ENCODE peak calls at places on chromosomes 13 and 19, in four cellular contexts. M is GM06990, O is ovary, C is osteocyte. H is an unnamed sample.

GRCh38 chr19:30325657-30326056 is 46.5 kb upstream of the ZNF536 start:
- DNase-seq in M (no peak), O (no peak), C (peak; percentile 73), H (no peak)

GRCh38 chr13:20714161-20714560 is 10.7 kb downstream of the IL17D start:
- DNase-seq in M (no peak), O (no peak), C (no peak), H (no peak)

GRCh38 chr13:36125841-36126240 is 5.3 kb downstream of the DCLK1 start:
- DNase-seq in M (no peak), O (no peak), C (no peak), H (no peak)

GRCh38 chr19:11745871-11746270 is 7.1 kb upstream of the ZNF823 start:
- DNase-seq in M (no peak), O (no peak), C (no peak), H (no peak)

GRCh38 chr13:21399741-21400140 is 59.4 kb downstream of the ZDHHC20 start:
- DNase-seq in M (no peak), O (no peak), C (no peak), H (no peak)

GRCh38 chr19:4288091-4288777 is 9.2 kb downstream of the SHD start:
- DNase-seq in M (no peak), O (no peak), C (no peak), H (no peak)

GRCh38 chr13:30338331-30338851 is 31.0 kb upstream of the KATNAL1 start:
- DNase-seq in M (no peak), O (no peak), C (peak; percentile 56), H (no peak)

GRCh38 chr19:6767081-6767356 is 216 bp downstream of the SH2D3A start:
- DNase-seq in M (no peak), O (no peak), C (no peak), H (no peak)

GRCh38 chr13:21884299-21884878 is 213.5 kb downstream of the FGF9 start:
- DNase-seq in M (no peak), O (no peak), C (peak; percentile 44), H (no peak)

GRCh38 chr13:74026753-74027152 is 107.5 kb downstream of the KLF12 start:
- DNase-seq in M (peak; percentile 63), O (no peak), C (no peak), H (peak; percentile 41)

GRCh38 chr13:111298214-111298975 is 22.0 kb upstream of the TEX29 start:
- DNase-seq in M (no peak), O (no peak), C (no peak), H (no peak)

GRCh38 chr13:109400192-109400591 is 386.2 kb downstream of the IRS2 start:
- DNase-seq in M (no peak), O (no peak), C (no peak), H (no peak)

GRCh38 chr19:9943744-9944143 is 7.4 kb upstream of the OLFM2 start:
- DNase-seq in M (no peak), O (no peak), C (no peak), H (no peak)

GRCh38 chr13:20174656-20175405 is 14.0 kb upstream of the GJA3 start:
- DNase-seq in M (peak; percentile 56), O (peak; percentile 57), C (no peak), H (peak; percentile 71)

GRCh38 chr13:98761126-98761978 is 8.9 kb upstream of the SLC15A1 start:
- DNase-seq in M (no peak), O (no peak), C (no peak), H (peak; percentile 49)

GRCh38 chr13:113955235-113955634 is 18.6 kb downstream of the C13orf46 start:
- DNase-seq in M (no peak), O (no peak), C (no peak), H (no peak)

GRCh38 chr19:42294471-42295137 is 7.3 kb upstream of the PRR19 start:
- DNase-seq in M (no peak), O (no peak), C (peak; percentile 83), H (no peak)

GRCh38 chr13:77860621-77861020 is 58.0 kb downstream of the EDNRB start:
- DNase-seq in M (no peak), O (no peak), C (no peak), H (no peak)

GRCh38 chr19:2087621-2088100 is 8.5 kb downstream of the MOB3A start:
- DNase-seq in M (peak; percentile 79), O (peak; percentile 23), C (no peak), H (peak; percentile 58)

GRCh38 chr19:30626567-30626966 is 254.4 kb downstream of the ZNF536 start:
- DNase-seq in M (no peak), O (no peak), C (no peak), H (no peak)

GRCh38 chr13:75724742-75725504 is 88.8 kb downstream of the LMO7 start:
- DNase-seq in M (no peak), O (no peak), C (no peak), H (no peak)

GRCh38 chr19:17754634-17755532 is 3.6 kb downstream of the FCHO1 start:
- DNase-seq in M (peak; percentile 59), O (no peak), C (no peak), H (peak; percentile 82)

GRCh38 chr13:32501058-32501457 is 37.5 kb downstream of the N4BP2L2 start:
- DNase-seq in M (no peak), O (no peak), C (no peak), H (no peak)

GRCh38 chr13:30416471-30416870 is 5.8 kb upstream of the UBE2L5 start:
- DNase-seq in M (no peak), O (no peak), C (no peak), H (no peak)

GRCh38 chr19:3367572-3368440 is 1.4 kb downstream of the NFIC start:
- DNase-seq in M (no peak), O (peak; percentile 56), C (no peak), H (no peak)

GRCh38 chr19:29858000-29858596 is 46.3 kb downstream of the CCNE1 start:
- DNase-seq in M (no peak), O (no peak), C (no peak), H (peak; percentile 72)

GRCh38 chr13:64429691-64430090 is 2800.4 kb downstream of the PCDH9 start:
- DNase-seq in M (no peak), O (no peak), C (no peak), H (no peak)